ENCODE peak calls at places on chromosomes 4 and X, in ten cellular contexts. W, P, D, R, T, B, Z, G, A and H are unnamed samples.
A peak's percentile ranks its signal among the peaks of the same experiment; 100 is the strongest.

GRCh38 chr4:162865102-162865501 is 301.6 kb downstream of the NAF1 start:
- DNase-seq in W (no peak), P (peak; percentile 1), D (no peak), R (no peak), T (no peak), B (peak; percentile 4), Z (no peak), G (no peak), A (no peak), H (no peak)

GRCh38 chr4:155878611-155879010 is 12.5 kb upstream of the ASIC5 start:
- DNase-seq in W (no peak), P (no peak), D (no peak), R (no peak), T (no peak), B (no peak), Z (no peak), G (no peak), A (no peak), H (no peak)

GRCh38 chrX:73525928-73526690 is 36.9 kb upstream of the CHIC1 start:
- DNase-seq in W (no peak), P (no peak), D (no peak), R (no peak), T (no peak), B (no peak), Z (no peak), G (no peak), A (no peak), H (no peak)

GRCh38 chrX:3262906-3263305 is 83.5 kb downstream of the MXRA5 start:
- DNase-seq in W (no peak), P (peak; percentile 75), D (peak; percentile 83), R (no peak), T (no peak), B (no peak), Z (no peak), G (no peak), A (no peak), H (no peak)

GRCh38 chr4:7964459-7964858 is 24.8 kb upstream of the AFAP1 start:
- DNase-seq in W (no peak), P (no peak), D (no peak), R (no peak), T (no peak), B (no peak), Z (no peak), G (no peak), A (no peak), H (no peak)

GRCh38 chr4:105191621-105192210 is 45.0 kb downstream of the TET2 start:
- DNase-seq in W (no peak), P (peak; percentile 67), D (peak; percentile 16), R (peak; percentile 59), T (no peak), B (no peak), Z (no peak), G (no peak), A (no peak), H (no peak)

GRCh38 chrX:12894074-12894691 is 12.2 kb upstream of the TLR8 start:
- DNase-seq in W (peak; percentile 55), P (peak; percentile 24), D (peak; percentile 4), R (no peak), T (no peak), B (peak; percentile 75), Z (no peak), G (no peak), A (no peak), H (no peak)

GRCh38 chrX:11996810-11997209 is 141.5 kb upstream of the FRMPD4 start:
- DNase-seq in W (no peak), P (no peak), D (no peak), R (no peak), T (no peak), B (no peak), Z (no peak), G (no peak), A (no peak), H (no peak)

GRCh38 chrX:101430457-101431078 is 22.5 kb downstream of the HNRNPH2 start:
- DNase-seq in W (no peak), P (peak; percentile 7), D (peak; percentile 53), R (no peak), T (no peak), B (no peak), Z (no peak), G (no peak), A (no peak), H (no peak)

GRCh38 chr4:123889376-123889945 is 492.9 kb downstream of the SPRY1 start:
- DNase-seq in W (no peak), P (no peak), D (peak; percentile 29), R (no peak), T (no peak), B (no peak), Z (no peak), G (no peak), A (no peak), H (no peak)
- TF ChIP-seq CTCF in W (no peak), P (no peak), D (no peak), R (no peak), T (no peak), B (no peak), Z (no peak), G (no peak), A (no peak), H (no peak)

DNA sequence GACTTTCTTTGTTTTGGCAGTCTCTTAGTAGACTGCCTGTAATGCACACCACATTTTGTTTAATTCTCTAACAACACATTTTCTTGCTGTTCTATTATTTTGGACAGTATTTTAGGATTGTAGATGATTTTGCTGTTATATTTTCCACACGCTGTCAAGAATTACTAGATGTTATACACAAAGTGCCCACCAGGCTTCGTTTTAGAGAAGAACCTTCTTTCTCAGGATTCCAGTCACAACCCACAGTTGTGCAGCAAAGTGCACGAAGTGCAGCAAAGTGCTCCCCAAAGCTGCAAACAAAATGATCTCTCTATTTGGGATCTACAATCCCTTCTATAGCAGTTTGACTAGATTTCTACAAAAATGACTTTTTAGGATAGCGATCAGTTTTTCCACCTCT is 2.4 kb downstream of the ZNF141 start:
- DNase-seq in W (no peak), P (no peak), D (no peak), R (no peak), T (no peak), B (peak; percentile 15), Z (no peak), G (no peak), A (no peak), H (no peak)
- TF ChIP-seq CTCF in W (no peak), P (peak; percentile 25), D (peak; percentile 12), R (no peak), T (no peak), B (peak; percentile 45), Z (peak; percentile 18), G (no peak), A (no peak), H (no peak)

DNA sequence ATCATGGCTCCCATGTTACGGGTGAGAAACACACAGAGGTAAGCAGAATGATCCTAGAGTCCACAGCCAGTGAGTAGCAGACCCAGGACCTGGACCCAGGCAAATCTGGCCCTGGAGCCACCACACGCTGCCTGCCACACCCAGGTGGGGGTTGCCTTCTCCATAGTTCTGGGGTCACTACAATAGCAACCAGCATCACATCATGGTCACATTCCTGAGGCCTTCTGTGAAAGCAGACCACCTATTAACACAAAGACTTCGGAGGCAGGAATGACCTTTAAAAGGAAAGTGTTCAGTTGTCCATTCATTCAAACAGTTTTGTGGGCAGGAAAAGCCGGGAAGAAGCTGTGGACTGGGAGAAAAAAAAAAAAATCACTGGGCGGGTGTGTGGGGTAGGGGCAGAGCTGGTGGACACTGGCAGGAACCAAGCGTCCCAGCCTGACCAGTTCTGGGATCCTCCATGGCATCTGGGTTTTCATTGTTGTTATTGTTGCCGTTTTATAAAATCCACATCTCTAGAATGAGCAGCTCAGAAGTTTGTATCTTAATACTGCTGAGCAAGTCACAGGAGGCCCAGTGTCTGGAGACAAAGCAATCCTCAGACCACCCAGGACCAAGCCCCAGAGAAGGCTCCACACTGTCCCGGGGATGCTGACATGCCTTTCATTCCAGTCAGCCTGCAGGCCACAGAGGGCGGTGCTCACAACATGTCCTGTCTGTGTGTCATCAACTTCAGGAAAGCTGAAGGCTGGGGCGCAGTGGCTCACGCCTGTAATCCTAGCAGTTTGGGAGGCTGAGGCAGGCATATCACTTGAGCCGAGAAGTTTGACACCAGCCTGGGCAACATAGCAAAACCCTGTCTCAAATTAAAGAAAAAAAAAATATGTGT is 67.0 kb downstream of the SEL1L3 start:
- DNase-seq in W (no peak), P (peak; percentile 73), D (peak; percentile 85), R (no peak), T (no peak), B (no peak), Z (no peak), G (no peak), A (no peak), H (no peak)
- TF ChIP-seq CTCF in W (no peak), P (peak; percentile 14), D (peak; percentile 27), R (no peak), T (no peak), B (no peak), Z (no peak), G (peak; percentile 10), A (no peak), H (no peak)

DNA sequence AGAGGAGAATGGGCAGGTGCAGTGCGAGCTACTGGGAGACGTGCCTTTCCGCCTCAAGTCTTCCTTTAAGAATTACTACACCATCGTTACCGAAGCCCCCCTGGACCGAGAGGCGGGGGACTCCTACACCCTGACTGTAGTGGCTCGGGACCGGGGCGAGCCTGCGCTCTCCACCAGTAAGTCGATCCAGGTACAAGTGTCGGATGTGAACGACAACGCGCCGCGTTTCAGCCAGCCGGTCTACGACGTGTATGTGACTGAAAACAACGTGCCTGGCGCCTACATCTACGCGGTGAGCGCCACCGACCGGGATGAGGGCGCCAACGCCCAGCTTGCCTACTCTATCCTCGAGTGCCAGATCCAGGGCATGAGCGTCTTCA is 2.2 kb downstream of the PCDH10 start:
- DNase-seq in W (no peak), P (peak; percentile 25), D (no peak), R (no peak), T (no peak), B (no peak), Z (no peak), G (no peak), A (no peak), H (no peak)
- TF ChIP-seq CTCF in W (no peak), P (no peak), D (no peak), R (no peak), T (no peak), B (no peak), Z (no peak), G (no peak), A (no peak), H (no peak)